ENCODE peak calls at places on chromosomes 4 and X, in ten cellular contexts. One of them, this sample, is unnamed.

GRCh38 chr4:54226399-54227260 is 2.5 kb upstream of the PDGFRA start:
- DNase-seq in brain microvascular endothelial cell: peak
- DNase-seq in left ventricle myocardium inferior: peak
- DNase-seq in right lobe of liver: peak
- DNase-seq in heart left ventricle: peak
- DNase-seq in tibial nerve: peak
- DNase-seq in A549: no peak
- DNase-seq in right atrium auricular region: peak
- DNase-seq in left lung: peak
- DNase-seq in astrocyte: peak
- DNase-seq in this sample: peak

GRCh38 chr4:114597410-114598115 is 1.0 kb upstream of the UGT8 start:
- DNase-seq in brain microvascular endothelial cell: no peak
- DNase-seq in left ventricle myocardium inferior: no peak
- DNase-seq in right lobe of liver: no peak
- DNase-seq in heart left ventricle: no peak
- DNase-seq in tibial nerve: no peak
- DNase-seq in A549: no peak
- DNase-seq in right atrium auricular region: no peak
- DNase-seq in left lung: no peak
- DNase-seq in astrocyte: no peak
- DNase-seq in this sample: no peak

GRCh38 chr4:150207871-150208270 is 129.6 kb downstream of the DCLK2 start:
- DNase-seq in brain microvascular endothelial cell: no peak
- DNase-seq in left ventricle myocardium inferior: no peak
- DNase-seq in right lobe of liver: no peak
- DNase-seq in heart left ventricle: no peak
- DNase-seq in tibial nerve: no peak
- DNase-seq in A549: no peak
- DNase-seq in right atrium auricular region: no peak
- DNase-seq in left lung: no peak
- DNase-seq in astrocyte: no peak
- DNase-seq in this sample: no peak

GRCh38 chr4:129240816-129241215 is 144.9 kb downstream of the C4orf33 start:
- DNase-seq in brain microvascular endothelial cell: peak
- DNase-seq in left ventricle myocardium inferior: no peak
- DNase-seq in right lobe of liver: peak
- DNase-seq in heart left ventricle: no peak
- DNase-seq in tibial nerve: peak
- DNase-seq in A549: no peak
- DNase-seq in right atrium auricular region: no peak
- DNase-seq in left lung: no peak
- DNase-seq in astrocyte: peak
- DNase-seq in this sample: no peak

GRCh38 chr4:19309365-19309764 is 942.3 kb upstream of the SLIT2 start:
- DNase-seq in brain microvascular endothelial cell: peak
- DNase-seq in left ventricle myocardium inferior: no peak
- DNase-seq in right lobe of liver: no peak
- DNase-seq in heart left ventricle: no peak
- DNase-seq in tibial nerve: no peak
- DNase-seq in A549: no peak
- DNase-seq in right atrium auricular region: no peak
- DNase-seq in left lung: no peak
- DNase-seq in astrocyte: peak
- DNase-seq in this sample: no peak

GRCh38 chrX:154044045-154044444 is 24.3 kb upstream of the IRAK1 start:
- DNase-seq in brain microvascular endothelial cell: no peak
- DNase-seq in left ventricle myocardium inferior: no peak
- DNase-seq in right lobe of liver: no peak
- DNase-seq in heart left ventricle: no peak
- DNase-seq in tibial nerve: no peak
- DNase-seq in A549: no peak
- DNase-seq in right atrium auricular region: no peak
- DNase-seq in left lung: no peak
- DNase-seq in astrocyte: no peak
- DNase-seq in this sample: no peak

GRCh38 chr4:17081157-17081556 is 182.7 kb upstream of the LDB2 start:
- DNase-seq in brain microvascular endothelial cell: no peak
- DNase-seq in left ventricle myocardium inferior: no peak
- DNase-seq in right lobe of liver: no peak
- DNase-seq in heart left ventricle: no peak
- DNase-seq in tibial nerve: no peak
- DNase-seq in A549: no peak
- DNase-seq in right atrium auricular region: no peak
- DNase-seq in left lung: no peak
- DNase-seq in astrocyte: no peak
- DNase-seq in this sample: no peak

GRCh38 chrX:54994668-54995452 is 872 bp upstream of the PFKFB1 start:
- DNase-seq in brain microvascular endothelial cell: no peak
- DNase-seq in left ventricle myocardium inferior: no peak
- DNase-seq in right lobe of liver: peak
- DNase-seq in heart left ventricle: no peak
- DNase-seq in tibial nerve: no peak
- DNase-seq in A549: no peak
- DNase-seq in right atrium auricular region: no peak
- DNase-seq in left lung: no peak
- DNase-seq in astrocyte: no peak
- DNase-seq in this sample: no peak

GRCh38 chr4:82792912-82793649 is 5.5 kb downstream of the SCD5 start:
- DNase-seq in brain microvascular endothelial cell: no peak
- DNase-seq in left ventricle myocardium inferior: no peak
- DNase-seq in right lobe of liver: no peak
- DNase-seq in heart left ventricle: no peak
- DNase-seq in tibial nerve: no peak
- DNase-seq in A549: no peak
- DNase-seq in right atrium auricular region: no peak
- DNase-seq in left lung: no peak
- DNase-seq in astrocyte: no peak
- DNase-seq in this sample: no peak

GRCh38 chrX:97102938-97103337 is 219.2 kb downstream of the RPA4 start:
- DNase-seq in brain microvascular endothelial cell: no peak
- DNase-seq in left ventricle myocardium inferior: no peak
- DNase-seq in right lobe of liver: no peak
- DNase-seq in heart left ventricle: no peak
- DNase-seq in tibial nerve: no peak
- DNase-seq in A549: no peak
- DNase-seq in right atrium auricular region: no peak
- DNase-seq in left lung: no peak
- DNase-seq in astrocyte: no peak
- DNase-seq in this sample: no peak

GRCh38 chr4:140497776-140498636 is at the start of gene MGAT4D:
- DNase-seq in brain microvascular endothelial cell: no peak
- DNase-seq in left ventricle myocardium inferior: no peak
- DNase-seq in right lobe of liver: peak
- DNase-seq in heart left ventricle: peak
- DNase-seq in tibial nerve: no peak
- DNase-seq in A549: no peak
- DNase-seq in right atrium auricular region: no peak
- DNase-seq in left lung: peak
- DNase-seq in astrocyte: no peak
- DNase-seq in this sample: no peak

GRCh38 chrX:54044877-54045328 is 630 bp upstream of the PHF8 start:
- DNase-seq in brain microvascular endothelial cell: no peak
- DNase-seq in left ventricle myocardium inferior: no peak
- DNase-seq in right lobe of liver: no peak
- DNase-seq in heart left ventricle: no peak
- DNase-seq in tibial nerve: no peak
- DNase-seq in A549: no peak
- DNase-seq in right atrium auricular region: no peak
- DNase-seq in left lung: no peak
- DNase-seq in astrocyte: no peak
- DNase-seq in this sample: no peak

GRCh38 chr4:38894340-38894982 is 26.9 kb downstream of the FAM114A1 start:
- DNase-seq in brain microvascular endothelial cell: no peak
- DNase-seq in left ventricle myocardium inferior: no peak
- DNase-seq in right lobe of liver: no peak
- DNase-seq in heart left ventricle: no peak
- DNase-seq in tibial nerve: no peak
- DNase-seq in A549: no peak
- DNase-seq in right atrium auricular region: no peak
- DNase-seq in left lung: no peak
- DNase-seq in astrocyte: peak
- DNase-seq in this sample: no peak

GRCh38 chrX:12065251-12065650 is 73.0 kb upstream of the FRMPD4 start:
- DNase-seq in brain microvascular endothelial cell: peak
- DNase-seq in left ventricle myocardium inferior: no peak
- DNase-seq in right lobe of liver: no peak
- DNase-seq in heart left ventricle: no peak
- DNase-seq in tibial nerve: no peak
- DNase-seq in A549: no peak
- DNase-seq in right atrium auricular region: no peak
- DNase-seq in left lung: no peak
- DNase-seq in astrocyte: peak
- DNase-seq in this sample: no peak

GRCh38 chr4:176753049-176753448 is 39.7 kb downstream of the VEGFC start:
- DNase-seq in brain microvascular endothelial cell: peak
- DNase-seq in left ventricle myocardium inferior: no peak
- DNase-seq in right lobe of liver: no peak
- DNase-seq in heart left ventricle: no peak
- DNase-seq in tibial nerve: no peak
- DNase-seq in A549: no peak
- DNase-seq in right atrium auricular region: no peak
- DNase-seq in left lung: no peak
- DNase-seq in astrocyte: peak
- DNase-seq in this sample: no peak

GRCh38 chr4:3157366-3157765 is 82.9 kb downstream of the HTT start:
- DNase-seq in brain microvascular endothelial cell: no peak
- DNase-seq in left ventricle myocardium inferior: no peak
- DNase-seq in right lobe of liver: no peak
- DNase-seq in heart left ventricle: no peak
- DNase-seq in tibial nerve: no peak
- DNase-seq in A549: no peak
- DNase-seq in right atrium auricular region: no peak
- DNase-seq in left lung: no peak
- DNase-seq in astrocyte: no peak
- DNase-seq in this sample: no peak

GRCh38 chr4:3160325-3160915 is 85.9 kb downstream of the HTT start:
- DNase-seq in brain microvascular endothelial cell: no peak
- DNase-seq in left ventricle myocardium inferior: no peak
- DNase-seq in right lobe of liver: no peak
- DNase-seq in heart left ventricle: no peak
- DNase-seq in tibial nerve: no peak
- DNase-seq in A549: no peak
- DNase-seq in right atrium auricular region: no peak
- DNase-seq in left lung: no peak
- DNase-seq in astrocyte: no peak
- DNase-seq in this sample: no peak

GRCh38 chr4:3158841-3159240 is 84.4 kb downstream of the HTT start:
- DNase-seq in brain microvascular endothelial cell: no peak
- DNase-seq in left ventricle myocardium inferior: no peak
- DNase-seq in right lobe of liver: no peak
- DNase-seq in heart left ventricle: no peak
- DNase-seq in tibial nerve: no peak
- DNase-seq in A549: no peak
- DNase-seq in right atrium auricular region: no peak
- DNase-seq in left lung: no peak
- DNase-seq in astrocyte: no peak
- DNase-seq in this sample: no peak
- H3K27ac ChIP-seq in brain microvascular endothelial cell: no peak
- H3K27ac ChIP-seq in left ventricle myocardium inferior: no peak
- H3K27ac ChIP-seq in right lobe of liver: no peak
- H3K27ac ChIP-seq in heart left ventricle: no peak
- H3K27ac ChIP-seq in tibial nerve: no peak
- H3K27ac ChIP-seq in A549: no peak
- H3K27ac ChIP-seq in right atrium auricular region: no peak
- H3K27ac ChIP-seq in left lung: no peak
- H3K27ac ChIP-seq in astrocyte: no peak
- H3K27ac ChIP-seq in this sample: no peak

GRCh38 chrX:24081661-24082154 is 27.0 kb downstream of the EIF2S3 start:
- DNase-seq in brain microvascular endothelial cell: peak
- DNase-seq in left ventricle myocardium inferior: peak
- DNase-seq in right lobe of liver: peak
- DNase-seq in heart left ventricle: peak
- DNase-seq in tibial nerve: peak
- DNase-seq in A549: no peak
- DNase-seq in right atrium auricular region: no peak
- DNase-seq in left lung: no peak
- DNase-seq in astrocyte: peak
- DNase-seq in this sample: peak
- TF ChIP-seq CTCF in brain microvascular endothelial cell: peak
- TF ChIP-seq CTCF in left ventricle myocardium inferior: peak
- TF ChIP-seq CTCF in right lobe of liver: peak
- TF ChIP-seq CTCF in heart left ventricle: peak
- TF ChIP-seq CTCF in tibial nerve: no peak
- TF ChIP-seq CTCF in A549: peak
- TF ChIP-seq CTCF in right atrium auricular region: peak
- TF ChIP-seq CTCF in left lung: no peak
- TF ChIP-seq CTCF in astrocyte: peak
- TF ChIP-seq CTCF in this sample: peak

GRCh38 chr4:93480452-93480851 is 348.1 kb upstream of the ATOH1 start:
- DNase-seq in brain microvascular endothelial cell: no peak
- DNase-seq in left ventricle myocardium inferior: no peak
- DNase-seq in right lobe of liver: no peak
- DNase-seq in heart left ventricle: no peak
- DNase-seq in tibial nerve: no peak
- DNase-seq in A549: no peak
- DNase-seq in right atrium auricular region: no peak
- DNase-seq in left lung: no peak
- DNase-seq in astrocyte: no peak
- DNase-seq in this sample: no peak

GRCh38 chr4:93475730-93476129 is 352.8 kb upstream of the ATOH1 start:
- DNase-seq in brain microvascular endothelial cell: no peak
- DNase-seq in left ventricle myocardium inferior: no peak
- DNase-seq in right lobe of liver: no peak
- DNase-seq in heart left ventricle: no peak
- DNase-seq in tibial nerve: no peak
- DNase-seq in A549: no peak
- DNase-seq in right atrium auricular region: no peak
- DNase-seq in left lung: no peak
- DNase-seq in astrocyte: peak
- DNase-seq in this sample: no peak

DNA sequence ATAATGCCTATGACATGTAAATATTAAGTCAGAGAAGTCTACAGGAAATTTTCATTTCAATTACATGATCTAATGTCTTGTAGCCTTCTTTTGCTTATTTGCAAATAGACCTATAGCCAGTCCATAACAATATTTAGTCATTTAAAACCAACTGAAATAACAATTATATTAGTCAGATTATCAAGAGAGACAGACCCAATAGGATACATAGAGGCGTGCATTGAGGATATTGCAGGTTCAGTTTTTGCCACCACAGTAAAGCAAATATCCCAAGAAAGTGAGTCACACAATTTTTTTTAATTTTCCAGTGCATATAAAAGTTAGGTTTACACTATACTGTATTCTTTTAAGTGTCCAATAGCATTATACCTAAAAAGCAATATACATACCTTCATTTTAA is 349.7 kb upstream of the ATOH1 start:
- DNase-seq in brain microvascular endothelial cell: no peak
- DNase-seq in left ventricle myocardium inferior: no peak
- DNase-seq in right lobe of liver: no peak
- DNase-seq in heart left ventricle: no peak
- DNase-seq in tibial nerve: no peak
- DNase-seq in A549: no peak
- DNase-seq in right atrium auricular region: no peak
- DNase-seq in left lung: no peak
- DNase-seq in astrocyte: no peak
- DNase-seq in this sample: no peak
- H3K27ac ChIP-seq in brain microvascular endothelial cell: no peak
- H3K27ac ChIP-seq in left ventricle myocardium inferior: no peak
- H3K27ac ChIP-seq in right lobe of liver: no peak
- H3K27ac ChIP-seq in heart left ventricle: no peak
- H3K27ac ChIP-seq in tibial nerve: no peak
- H3K27ac ChIP-seq in A549: no peak
- H3K27ac ChIP-seq in right atrium auricular region: no peak
- H3K27ac ChIP-seq in left lung: no peak
- H3K27ac ChIP-seq in astrocyte: no peak
- H3K27ac ChIP-seq in this sample: no peak

GRCh38 chr4:11218692-11219091 is 210.0 kb downstream of the HS3ST1 start:
- DNase-seq in brain microvascular endothelial cell: no peak
- DNase-seq in left ventricle myocardium inferior: no peak
- DNase-seq in right lobe of liver: no peak
- DNase-seq in heart left ventricle: no peak
- DNase-seq in tibial nerve: no peak
- DNase-seq in A549: no peak
- DNase-seq in right atrium auricular region: no peak
- DNase-seq in left lung: no peak
- DNase-seq in astrocyte: no peak
- DNase-seq in this sample: no peak
- TF ChIP-seq CTCF in brain microvascular endothelial cell: peak
- TF ChIP-seq CTCF in left ventricle myocardium inferior: no peak
- TF ChIP-seq CTCF in right lobe of liver: no peak
- TF ChIP-seq CTCF in heart left ventricle: no peak
- TF ChIP-seq CTCF in tibial nerve: no peak
- TF ChIP-seq CTCF in A549: no peak
- TF ChIP-seq CTCF in right atrium auricular region: no peak
- TF ChIP-seq CTCF in left lung: no peak
- TF ChIP-seq CTCF in astrocyte: no peak
- TF ChIP-seq CTCF in this sample: no peak

This sample was measured in tibial artery.